ENCODE peak calls at places on chromosomes 16 and 17, in six cellular contexts. One of them, this sample, is unnamed.

GRCh38 chr17:79144090-79144610 is 69.5 kb downstream of the ENGASE start:
- DNase-seq in NCI-H2029: no peak
- DNase-seq in activated CD8-positive, alpha-beta memory T cell treated with anti-CD3 and anti-CD28 coated beads for 1 hour: no peak
- DNase-seq in activated CD4-positive, alpha-beta T cell treated with anti-CD3 and anti-CD28 coated beads, Interleukin-2, amount 10 ng/mL, durations not matched to agents 7 days and 5 days: no peak
- DNase-seq in Kasumi-1: no peak
- DNase-seq in activated effector memory CD4-positive, alpha-beta T cell treated with anti-CD3 and anti-CD28 coated beads, Interleukin-2, amount 50 U/mL, for 16 hours: no peak
- DNase-seq in this sample: no peak

GRCh38 chr16:89845417-89845816 is 17.1 kb downstream of the SPIRE2 start:
- DNase-seq in activated CD8-positive, alpha-beta memory T cell treated with anti-CD3 and anti-CD28 coated beads for 1 hour: no peak
- DNase-seq in activated CD4-positive, alpha-beta T cell treated with anti-CD3 and anti-CD28 coated beads, Interleukin-2, amount 10 ng/mL, durations not matched to agents 7 days and 5 days: no peak
- DNase-seq in Kasumi-1: no peak
- DNase-seq in activated effector memory CD4-positive, alpha-beta T cell treated with anti-CD3 and anti-CD28 coated beads, Interleukin-2, amount 50 U/mL, for 16 hours: no peak
- DNase-seq in NCI-H2029: no peak
- DNase-seq in this sample: no peak

GRCh38 chr17:74419862-74420492 is 11.9 kb upstream of the GPRC5C start:
- DNase-seq in activated CD4-positive, alpha-beta T cell treated with anti-CD3 and anti-CD28 coated beads, Interleukin-2, amount 10 ng/mL, durations not matched to agents 7 days and 5 days: no peak
- DNase-seq in activated CD8-positive, alpha-beta memory T cell treated with anti-CD3 and anti-CD28 coated beads for 1 hour: no peak
- DNase-seq in NCI-H2029: no peak
- DNase-seq in Kasumi-1: no peak
- DNase-seq in activated effector memory CD4-positive, alpha-beta T cell treated with anti-CD3 and anti-CD28 coated beads, Interleukin-2, amount 50 U/mL, for 16 hours: no peak
- DNase-seq in this sample: peak

GRCh38 chr16:5036228-5037156 is 2.8 kb upstream of the NAGPA start:
- DNase-seq in activated CD4-positive, alpha-beta T cell treated with anti-CD3 and anti-CD28 coated beads, Interleukin-2, amount 10 ng/mL, durations not matched to agents 7 days and 5 days: no peak
- DNase-seq in activated effector memory CD4-positive, alpha-beta T cell treated with anti-CD3 and anti-CD28 coated beads, Interleukin-2, amount 50 U/mL, for 16 hours: no peak
- DNase-seq in Kasumi-1: peak
- DNase-seq in activated CD8-positive, alpha-beta memory T cell treated with anti-CD3 and anti-CD28 coated beads for 1 hour: no peak
- DNase-seq in NCI-H2029: no peak
- DNase-seq in this sample: no peak

GRCh38 chr17:41678907-41679739 is 9.6 kb upstream of the EIF1 start:
- DNase-seq in activated CD8-positive, alpha-beta memory T cell treated with anti-CD3 and anti-CD28 coated beads for 1 hour: no peak
- DNase-seq in NCI-H2029: peak
- DNase-seq in activated CD4-positive, alpha-beta T cell treated with anti-CD3 and anti-CD28 coated beads, Interleukin-2, amount 10 ng/mL, durations not matched to agents 7 days and 5 days: peak
- DNase-seq in activated effector memory CD4-positive, alpha-beta T cell treated with anti-CD3 and anti-CD28 coated beads, Interleukin-2, amount 50 U/mL, for 16 hours: peak
- DNase-seq in Kasumi-1: peak
- DNase-seq in this sample: no peak

GRCh38 chr17:79607941-79608728 is 2.7 kb downstream of the RBFOX3 start:
- DNase-seq in Kasumi-1: peak
- DNase-seq in activated CD8-positive, alpha-beta memory T cell treated with anti-CD3 and anti-CD28 coated beads for 1 hour: no peak
- DNase-seq in NCI-H2029: no peak
- DNase-seq in activated effector memory CD4-positive, alpha-beta T cell treated with anti-CD3 and anti-CD28 coated beads, Interleukin-2, amount 50 U/mL, for 16 hours: no peak
- DNase-seq in activated CD4-positive, alpha-beta T cell treated with anti-CD3 and anti-CD28 coated beads, Interleukin-2, amount 10 ng/mL, durations not matched to agents 7 days and 5 days: no peak
- DNase-seq in this sample: peak

GRCh38 chr17:31674305-31674704 is 184.7 kb downstream of the COPRS start:
- DNase-seq in Kasumi-1: no peak
- DNase-seq in activated CD4-positive, alpha-beta T cell treated with anti-CD3 and anti-CD28 coated beads, Interleukin-2, amount 10 ng/mL, durations not matched to agents 7 days and 5 days: no peak
- DNase-seq in NCI-H2029: no peak
- DNase-seq in activated effector memory CD4-positive, alpha-beta T cell treated with anti-CD3 and anti-CD28 coated beads, Interleukin-2, amount 50 U/mL, for 16 hours: no peak
- DNase-seq in activated CD8-positive, alpha-beta memory T cell treated with anti-CD3 and anti-CD28 coated beads for 1 hour: no peak
- DNase-seq in this sample: no peak

GRCh38 chr17:9032151-9032550 is 10.8 kb downstream of the NTN1 start:
- DNase-seq in Kasumi-1: no peak
- DNase-seq in activated effector memory CD4-positive, alpha-beta T cell treated with anti-CD3 and anti-CD28 coated beads, Interleukin-2, amount 50 U/mL, for 16 hours: no peak
- DNase-seq in activated CD8-positive, alpha-beta memory T cell treated with anti-CD3 and anti-CD28 coated beads for 1 hour: no peak
- DNase-seq in activated CD4-positive, alpha-beta T cell treated with anti-CD3 and anti-CD28 coated beads, Interleukin-2, amount 10 ng/mL, durations not matched to agents 7 days and 5 days: no peak
- DNase-seq in NCI-H2029: no peak
- DNase-seq in this sample: no peak

GRCh38 chr17:1360975-1361374 is 39.0 kb downstream of the YWHAE start:
- DNase-seq in NCI-H2029: no peak
- DNase-seq in activated CD4-positive, alpha-beta T cell treated with anti-CD3 and anti-CD28 coated beads, Interleukin-2, amount 10 ng/mL, durations not matched to agents 7 days and 5 days: peak
- DNase-seq in Kasumi-1: no peak
- DNase-seq in activated CD8-positive, alpha-beta memory T cell treated with anti-CD3 and anti-CD28 coated beads for 1 hour: no peak
- DNase-seq in activated effector memory CD4-positive, alpha-beta T cell treated with anti-CD3 and anti-CD28 coated beads, Interleukin-2, amount 50 U/mL, for 16 hours: no peak
- DNase-seq in this sample: no peak

GRCh38 chr16:48720266-48720665 is 110.3 kb upstream of the N4BP1 start:
- DNase-seq in activated CD4-positive, alpha-beta T cell treated with anti-CD3 and anti-CD28 coated beads, Interleukin-2, amount 10 ng/mL, durations not matched to agents 7 days and 5 days: peak
- DNase-seq in activated CD8-positive, alpha-beta memory T cell treated with anti-CD3 and anti-CD28 coated beads for 1 hour: no peak
- DNase-seq in activated effector memory CD4-positive, alpha-beta T cell treated with anti-CD3 and anti-CD28 coated beads, Interleukin-2, amount 50 U/mL, for 16 hours: no peak
- DNase-seq in Kasumi-1: peak
- DNase-seq in NCI-H2029: no peak
- DNase-seq in this sample: no peak

GRCh38 chr17:7041607-7042506 is 2.0 kb downstream of the SLC16A11 start:
- DNase-seq in activated effector memory CD4-positive, alpha-beta T cell treated with anti-CD3 and anti-CD28 coated beads, Interleukin-2, amount 50 U/mL, for 16 hours: peak
- DNase-seq in activated CD4-positive, alpha-beta T cell treated with anti-CD3 and anti-CD28 coated beads, Interleukin-2, amount 10 ng/mL, durations not matched to agents 7 days and 5 days: no peak
- DNase-seq in activated CD8-positive, alpha-beta memory T cell treated with anti-CD3 and anti-CD28 coated beads for 1 hour: no peak
- DNase-seq in Kasumi-1: no peak
- DNase-seq in NCI-H2029: no peak
- DNase-seq in this sample: no peak

GRCh38 chr16:88448461-88449266 is 4.4 kb upstream of the ZFPM1 start:
- DNase-seq in activated CD8-positive, alpha-beta memory T cell treated with anti-CD3 and anti-CD28 coated beads for 1 hour: no peak
- DNase-seq in activated effector memory CD4-positive, alpha-beta T cell treated with anti-CD3 and anti-CD28 coated beads, Interleukin-2, amount 50 U/mL, for 16 hours: no peak
- DNase-seq in activated CD4-positive, alpha-beta T cell treated with anti-CD3 and anti-CD28 coated beads, Interleukin-2, amount 10 ng/mL, durations not matched to agents 7 days and 5 days: no peak
- DNase-seq in Kasumi-1: peak
- DNase-seq in NCI-H2029: no peak
- DNase-seq in this sample: no peak

GRCh38 chr16:85176541-85177447 is 64.5 kb upstream of the CIBAR2 start:
- DNase-seq in activated effector memory CD4-positive, alpha-beta T cell treated with anti-CD3 and anti-CD28 coated beads, Interleukin-2, amount 50 U/mL, for 16 hours: no peak
- DNase-seq in activated CD8-positive, alpha-beta memory T cell treated with anti-CD3 and anti-CD28 coated beads for 1 hour: no peak
- DNase-seq in Kasumi-1: peak
- DNase-seq in activated CD4-positive, alpha-beta T cell treated with anti-CD3 and anti-CD28 coated beads, Interleukin-2, amount 10 ng/mL, durations not matched to agents 7 days and 5 days: no peak
- DNase-seq in NCI-H2029: no peak
- DNase-seq in this sample: no peak

GRCh38 chr16:71428883-71429282 is 13.0 kb downstream of the TLE7 start:
- DNase-seq in activated effector memory CD4-positive, alpha-beta T cell treated with anti-CD3 and anti-CD28 coated beads, Interleukin-2, amount 50 U/mL, for 16 hours: no peak
- DNase-seq in activated CD4-positive, alpha-beta T cell treated with anti-CD3 and anti-CD28 coated beads, Interleukin-2, amount 10 ng/mL, durations not matched to agents 7 days and 5 days: no peak
- DNase-seq in activated CD8-positive, alpha-beta memory T cell treated with anti-CD3 and anti-CD28 coated beads for 1 hour: no peak
- DNase-seq in Kasumi-1: no peak
- DNase-seq in NCI-H2029: no peak
- DNase-seq in this sample: no peak

GRCh38 chr17:52759864-52760263 is 601.4 kb upstream of the CA10 start:
- DNase-seq in activated CD8-positive, alpha-beta memory T cell treated with anti-CD3 and anti-CD28 coated beads for 1 hour: no peak
- DNase-seq in activated effector memory CD4-positive, alpha-beta T cell treated with anti-CD3 and anti-CD28 coated beads, Interleukin-2, amount 50 U/mL, for 16 hours: no peak
- DNase-seq in Kasumi-1: no peak
- DNase-seq in NCI-H2029: no peak
- DNase-seq in activated CD4-positive, alpha-beta T cell treated with anti-CD3 and anti-CD28 coated beads, Interleukin-2, amount 10 ng/mL, durations not matched to agents 7 days and 5 days: no peak
- DNase-seq in this sample: peak

GRCh38 chr16:31128711-31129567 is 6.6 kb downstream of the PRSS8 start:
- DNase-seq in Kasumi-1: peak
- DNase-seq in activated effector memory CD4-positive, alpha-beta T cell treated with anti-CD3 and anti-CD28 coated beads, Interleukin-2, amount 50 U/mL, for 16 hours: no peak
- DNase-seq in NCI-H2029: peak
- DNase-seq in activated CD8-positive, alpha-beta memory T cell treated with anti-CD3 and anti-CD28 coated beads for 1 hour: no peak
- DNase-seq in activated CD4-positive, alpha-beta T cell treated with anti-CD3 and anti-CD28 coated beads, Interleukin-2, amount 10 ng/mL, durations not matched to agents 7 days and 5 days: no peak
- DNase-seq in this sample: peak

GRCh38 chr16:57906385-57907316 is 64.3 kb downstream of the CNGB1 start:
- DNase-seq in activated effector memory CD4-positive, alpha-beta T cell treated with anti-CD3 and anti-CD28 coated beads, Interleukin-2, amount 50 U/mL, for 16 hours: no peak
- DNase-seq in Kasumi-1: no peak
- DNase-seq in NCI-H2029: no peak
- DNase-seq in activated CD4-positive, alpha-beta T cell treated with anti-CD3 and anti-CD28 coated beads, Interleukin-2, amount 10 ng/mL, durations not matched to agents 7 days and 5 days: peak
- DNase-seq in activated CD8-positive, alpha-beta memory T cell treated with anti-CD3 and anti-CD28 coated beads for 1 hour: no peak
- DNase-seq in this sample: no peak

GRCh38 chr16:47144559-47144877 is 773 bp upstream of the NETO2 start:
- DNase-seq in activated CD4-positive, alpha-beta T cell treated with anti-CD3 and anti-CD28 coated beads, Interleukin-2, amount 10 ng/mL, durations not matched to agents 7 days and 5 days: no peak
- DNase-seq in NCI-H2029: no peak
- DNase-seq in activated CD8-positive, alpha-beta memory T cell treated with anti-CD3 and anti-CD28 coated beads for 1 hour: no peak
- DNase-seq in activated effector memory CD4-positive, alpha-beta T cell treated with anti-CD3 and anti-CD28 coated beads, Interleukin-2, amount 50 U/mL, for 16 hours: no peak
- DNase-seq in Kasumi-1: peak
- DNase-seq in this sample: no peak

GRCh38 chr16:48583075-48584065 is 26.6 kb downstream of the N4BP1 start:
- DNase-seq in Kasumi-1: no peak
- DNase-seq in activated CD4-positive, alpha-beta T cell treated with anti-CD3 and anti-CD28 coated beads, Interleukin-2, amount 10 ng/mL, durations not matched to agents 7 days and 5 days: no peak
- DNase-seq in activated effector memory CD4-positive, alpha-beta T cell treated with anti-CD3 and anti-CD28 coated beads, Interleukin-2, amount 50 U/mL, for 16 hours: no peak
- DNase-seq in NCI-H2029: no peak
- DNase-seq in activated CD8-positive, alpha-beta memory T cell treated with anti-CD3 and anti-CD28 coated beads for 1 hour: no peak
- DNase-seq in this sample: no peak

GRCh38 chr17:8618825-8619224 is 11.7 kb downstream of the MYH10 start:
- DNase-seq in activated CD4-positive, alpha-beta T cell treated with anti-CD3 and anti-CD28 coated beads, Interleukin-2, amount 10 ng/mL, durations not matched to agents 7 days and 5 days: no peak
- DNase-seq in activated CD8-positive, alpha-beta memory T cell treated with anti-CD3 and anti-CD28 coated beads for 1 hour: no peak
- DNase-seq in activated effector memory CD4-positive, alpha-beta T cell treated with anti-CD3 and anti-CD28 coated beads, Interleukin-2, amount 50 U/mL, for 16 hours: no peak
- DNase-seq in Kasumi-1: no peak
- DNase-seq in NCI-H2029: no peak
- DNase-seq in this sample: no peak